ENCODE peak calls at places on chromosomes 12 and 14, in seven cellular contexts. G is SK-N-SH, K is ovary, D is transverse colon, P is upper lobe of left lung, T is suprapubic skin, N is sigmoid colon. O is an unnamed sample.

GRCh38 chr14:64234877-64235651 is 59.1 kb downstream of the ESR2 start:
- DNase-seq in G (peak; percentile 70), T (no peak), N (no peak), D (peak; percentile 37), K (peak; percentile 66), P (no peak), O (no peak)

GRCh38 chr14:81211844-81212243 is 8.9 kb downstream of the GTF2A1 start:
- DNase-seq in D (no peak), N (no peak), P (peak; percentile 26), T (no peak), G (peak; percentile 22), K (no peak), O (peak; percentile 37)

GRCh38 chr12:121857322-121858246 is 1.1 kb downstream of the HPD start:
- DNase-seq in T (no peak), D (no peak), G (no peak), K (no peak), P (no peak), N (no peak), O (no peak)

GRCh38 chr12:42756841-42757661 is 167.5 kb upstream of the PRICKLE1 start:
- DNase-seq in K (no peak), G (no peak), N (no peak), D (no peak), P (no peak), T (no peak), O (peak; percentile 79)

GRCh38 chr14:77205566-77205965 is 24.0 kb downstream of the TMEM63C start:
- DNase-seq in T (no peak), K (no peak), N (no peak), G (no peak), P (no peak), D (no peak), O (no peak)

GRCh38 chr12:9948606-9949286 is 16.6 kb upstream of the CLEC2A start:
- DNase-seq in T (no peak), D (no peak), N (no peak), P (no peak), K (no peak), G (no peak), O (no peak)

GRCh38 chr12:88298761-88299242 is 156.7 kb downstream of the TMTC3 start:
- DNase-seq in K (no peak), P (no peak), T (no peak), D (no peak), N (no peak), G (no peak), O (peak; percentile 10)

GRCh38 chr14:39368261-39368959 is 63.8 kb downstream of the FBXO33 start:
- DNase-seq in T (no peak), G (peak; percentile 38), P (no peak), D (peak; percentile 32), K (peak; percentile 56), N (peak; percentile 74), O (peak; percentile 77)

GRCh38 chr14:20707622-20708021 is 19.1 kb downstream of the ANG start:
- DNase-seq in N (no peak), G (no peak), D (no peak), K (no peak), P (peak; percentile 64), T (no peak), O (no peak)

GRCh38 chr12:13248956-13249355 is 52.4 kb downstream of the EMP1 start:
- DNase-seq in K (no peak), T (no peak), N (no peak), G (no peak), D (no peak), P (no peak), O (no peak)

GRCh38 chr14:55383039-55383438 is 28.6 kb downstream of the ATG14 start:
- DNase-seq in N (no peak), D (no peak), P (peak; percentile 23), K (no peak), G (no peak), T (no peak), O (no peak)

GRCh38 chr12:74836567-74836966 is 298.9 kb downstream of the ATXN7L3B start:
- DNase-seq in D (no peak), G (no peak), P (no peak), N (no peak), K (no peak), T (no peak), O (no peak)

GRCh38 chr12:106766393-106766826 is 8.1 kb upstream of the RIC8B start:
- DNase-seq in P (peak; percentile 80), N (no peak), T (no peak), G (no peak), D (no peak), K (peak; percentile 79), O (no peak)

GRCh38 chr12:122839907-122840554 is 4.8 kb downstream of the HIP1R start:
- DNase-seq in T (no peak), D (no peak), K (no peak), P (no peak), N (no peak), G (no peak), O (no peak)

GRCh38 chr12:16299403-16299802 is 21.9 kb upstream of the SLC15A5 start:
- DNase-seq in G (no peak), N (no peak), K (no peak), D (peak; percentile 47), T (no peak), P (no peak), O (no peak)

GRCh38 chr12:24586293-24586692 is 362.6 kb downstream of the BCAT1 start:
- DNase-seq in P (no peak), N (no peak), G (no peak), K (no peak), T (no peak), D (no peak), O (no peak)

GRCh38 chr12:26736563-26737486 is 96.2 kb downstream of the ITPR2 start:
- DNase-seq in K (no peak), N (no peak), D (no peak), T (no peak), P (no peak), G (no peak), O (no peak)
- TF ChIP-seq EP300 in K (no peak), N (no peak), D (no peak), T (no peak), P (no peak), G (no peak), O (no peak)

DNA sequence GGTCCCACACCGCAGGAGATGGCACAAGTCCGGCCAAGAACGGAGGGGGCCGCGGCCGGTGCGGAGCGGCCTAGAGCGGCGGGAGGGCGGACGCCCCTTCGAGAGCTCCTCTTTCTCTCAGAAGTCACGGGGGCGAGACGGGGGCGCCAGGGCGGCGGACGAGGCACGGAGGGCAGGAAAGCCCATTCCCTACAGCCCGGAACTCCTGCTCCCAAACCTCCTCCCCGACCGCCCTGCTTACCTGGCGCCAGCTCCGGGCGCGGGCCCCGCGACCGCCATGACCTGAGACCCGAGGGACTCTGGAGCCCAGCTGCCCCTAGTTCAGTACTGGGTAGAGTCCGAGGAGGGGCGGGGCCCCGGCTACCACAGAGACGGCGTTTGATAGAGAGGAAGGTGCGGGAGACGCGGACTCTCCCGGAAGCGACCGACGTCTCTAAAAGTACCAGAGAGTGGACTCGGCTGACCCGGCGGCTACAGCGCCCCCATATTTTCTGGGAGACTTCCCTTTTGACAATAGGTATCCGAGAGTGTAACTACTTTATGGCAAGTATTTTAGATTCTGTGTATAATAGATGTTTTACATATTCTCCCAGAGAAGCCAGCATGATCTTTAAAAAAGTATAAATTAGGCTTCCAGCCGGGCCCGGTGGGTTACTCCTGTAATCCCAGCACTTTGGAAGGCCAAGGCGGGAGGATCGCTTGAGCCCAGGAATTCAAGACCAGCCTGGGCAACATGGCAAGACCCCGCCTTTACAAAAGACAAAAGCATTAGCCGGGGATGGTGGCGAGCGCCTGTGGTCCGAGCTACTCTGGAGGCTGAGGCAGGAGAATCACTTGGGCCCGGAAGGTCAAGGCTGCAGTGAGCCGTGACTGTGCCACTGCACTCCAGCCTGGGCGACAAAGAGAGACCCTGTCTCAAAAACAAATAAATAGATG is at the start of gene ABCD4:
- DNase-seq in K (peak; percentile 92), N (peak; percentile 96), P (peak; percentile 98), D (peak; percentile 96), G (peak; percentile 94), T (peak; percentile 98), O (peak; percentile 93)
- TF ChIP-seq EP300 in K (no peak), N (no peak), P (no peak), D (no peak), G (no peak), T (no peak), O (no peak)

GRCh38 chr12:120822832-120823503 is 81.2 kb downstream of the SPPL3 start:
- DNase-seq in N (no peak), P (no peak), T (no peak), K (no peak), G (no peak), D (no peak), O (no peak)
- TF ChIP-seq EP300 in N (no peak), P (no peak), T (no peak), K (no peak), G (no peak), D (no peak), O (no peak)

DNA sequence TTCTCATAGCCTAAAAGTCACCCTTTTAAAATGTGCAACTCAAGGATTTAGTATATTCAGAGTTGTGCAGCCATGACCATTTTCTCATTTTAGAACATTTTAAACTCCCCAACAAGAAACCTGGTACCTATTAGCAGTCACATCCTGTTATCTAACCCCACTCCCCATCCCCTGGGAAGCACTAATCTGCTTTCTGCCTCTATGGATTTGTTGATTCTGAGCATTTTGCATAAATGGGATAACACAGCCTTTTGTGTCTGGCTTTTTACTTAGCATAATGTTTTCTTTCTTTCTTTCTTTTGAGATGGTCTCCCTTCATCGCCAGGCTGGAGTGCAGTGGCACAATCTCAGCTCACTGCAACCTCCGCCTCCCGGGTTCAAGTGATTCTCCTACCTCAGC is 38.6 kb upstream of the YY1 start:
- DNase-seq in N (no peak), P (no peak), T (no peak), G (no peak), D (no peak), K (no peak), O (no peak)
- TF ChIP-seq EP300 in N (no peak), P (no peak), T (no peak), G (no peak), D (no peak), K (no peak), O (no peak)

GRCh38 chr14:68397827-68398226 is 395.0 kb downstream of the ZFP36L1 start:
- DNase-seq in T (no peak), G (peak; percentile 73), K (no peak), N (no peak), D (no peak), P (no peak), O (no peak)

GRCh38 chr14:68395585-68395984 is 397.3 kb downstream of the ZFP36L1 start:
- DNase-seq in D (no peak), N (peak; percentile 84), G (no peak), P (peak; percentile 49), K (no peak), T (no peak), O (no peak)

GRCh38 chr14:68399971-68400370 is 392.9 kb downstream of the ZFP36L1 start:
- DNase-seq in K (no peak), N (no peak), P (no peak), T (no peak), D (no peak), G (no peak), O (no peak)

GRCh38 chr14:68396411-68396930 is 396.4 kb downstream of the ZFP36L1 start:
- DNase-seq in P (no peak), G (no peak), D (no peak), K (no peak), N (no peak), T (no peak), O (no peak)

DNA sequence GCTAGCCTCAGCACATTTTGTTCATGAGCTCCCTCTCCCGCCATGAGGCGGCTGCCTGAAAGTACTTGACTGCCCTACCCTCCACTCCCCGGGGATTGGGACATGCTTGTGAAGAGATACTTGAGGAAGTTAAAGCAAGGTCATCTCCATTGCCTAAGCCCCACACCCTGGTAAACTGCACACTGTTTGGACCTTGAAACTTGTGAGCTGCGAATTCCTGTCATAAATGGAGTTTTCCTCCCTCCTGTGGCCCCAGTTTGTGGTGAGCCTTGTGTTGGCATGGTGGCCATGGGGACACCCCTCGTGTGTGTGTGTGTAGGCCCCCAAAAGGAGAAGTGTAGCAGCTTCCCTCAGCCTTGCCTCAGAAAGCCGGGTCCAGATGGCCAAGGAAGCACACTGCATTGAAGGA is 395.5 kb downstream of the ZFP36L1 start:
- DNase-seq in G (no peak), P (peak; percentile 94), K (no peak), T (peak; percentile 82), N (peak; percentile 87), D (peak; percentile 74), O (no peak)
- TF ChIP-seq EP300 in G (no peak), P (no peak), K (no peak), T (no peak), N (no peak), D (peak; percentile 19), O (no peak)

O was measured in A549.